ENCODE peak calls at places on chromosomes 4 and X, in six cellular contexts. U is MV-4-11, X is dermis microvascular lymphatic vessel endothelial cell, F is upper lobe of right lung, L is KBM-7, A is GM12891. O is an unnamed sample.

GRCh38 chr4:70192895-70193294 is 2.6 kb upstream of the ODAM start:
- DNase-seq in U (no peak), X (no peak), F (no peak), L (no peak), A (no peak), O (no peak)

GRCh38 chr4:113179996-113180395 is 130.5 kb downstream of the ANK2 start:
- DNase-seq in U (no peak), X (no peak), F (no peak), L (no peak), A (no peak), O (no peak)

GRCh38 chrX:118569676-118570075 is 74.1 kb downstream of the DOCK11 start:
- DNase-seq in U (no peak), X (no peak), F (no peak), L (no peak), A (no peak), O (no peak)

GRCh38 chr4:13891544-13891939 is 264.0 kb upstream of the BOD1L1 start:
- DNase-seq in U (no peak), X (no peak), F (no peak), L (no peak), A (no peak), O (no peak)

GRCh38 chr4:102684605-102685052 is 76.1 kb downstream of the MANBA start:
- DNase-seq in U (no peak), X (peak; percentile 37), F (no peak), L (no peak), A (no peak), O (no peak)

GRCh38 chrX:39477438-39478120 is 620.2 kb downstream of the BCOR start:
- DNase-seq in U (no peak), X (peak; percentile 69), F (peak; percentile 65), L (peak; percentile 23), A (no peak), O (peak; percentile 34)

GRCh38 chr4:24471623-24472510 is 112.5 kb downstream of the DHX15 start:
- DNase-seq in U (no peak), X (no peak), F (no peak), L (peak; percentile 3), A (peak; percentile 32), O (peak; percentile 34)

GRCh38 chrX:40153335-40154221 is 55.8 kb upstream of the BCOR start:
- DNase-seq in U (peak; percentile 73), X (no peak), F (peak; percentile 76), L (peak; percentile 88), A (no peak), O (no peak)

GRCh38 chr4:73679836-73680235 is 59.6 kb upstream of the RASSF6 start:
- DNase-seq in U (no peak), X (peak; percentile 68), F (no peak), L (no peak), A (no peak), O (no peak)